ENCODE peak calls at places on chromosomes 13 and 19, in four cellular contexts. B is brain microvascular endothelial cell; R is activated CD4-positive, CD25-positive, alpha-beta regulatory T cell; G is mesendoderm. J is an unnamed sample.

GRCh38 chr13:33227927-33228644 is 57.5 kb downstream of the STARD13 start:
- DNase-seq in G (no peak), B (no peak), R (no peak), J (no peak)

GRCh38 chr13:106348032-106348431 is 187.4 kb downstream of the EFNB2 start:
- DNase-seq in B (peak; percentile 68), R (no peak), G (peak; percentile 95), J (peak; percentile 33)

GRCh38 chr13:100154835-100155463 is 66.1 kb downstream of the PCCA start:
- DNase-seq in G (no peak), R (no peak), B (no peak), J (no peak)

GRCh38 chr13:57632276-57633140 is 964 bp downstream of the PCDH17 start:
- DNase-seq in G (peak; percentile 72), B (no peak), R (no peak), J (no peak)

GRCh38 chr19:5046339-5047039 is 77.6 kb downstream of the KDM4B start:
- DNase-seq in B (peak; percentile 63), G (no peak), R (no peak), J (no peak)

GRCh38 chr19:10173527-10173926 is 21.2 kb downstream of the DNMT1 start:
- DNase-seq in G (no peak), R (no peak), B (peak; percentile 26), J (peak; percentile 55)

GRCh38 chr13:110425444-110425780 is 118.3 kb downstream of the COL4A2 start:
- DNase-seq in G (no peak), B (peak; percentile 91), R (no peak), J (no peak)

GRCh38 chr19:45630463-45630862 is 8.7 kb downstream of the EML2 start:
- DNase-seq in B (peak; percentile 83), G (peak; percentile 92), R (no peak), J (peak; percentile 67)

GRCh38 chr13:76852991-76853390 is 33.2 kb downstream of the KCTD12 start:
- DNase-seq in B (peak; percentile 14), G (no peak), R (no peak), J (peak; percentile 35)

GRCh38 chr19:14363203-14364097 is 17.8 kb upstream of the ADGRE5 start:
- DNase-seq in G (peak; percentile 91), R (peak; percentile 32), B (peak; percentile 76), J (no peak)

GRCh38 chr19:55667958-55668357 is 7.1 kb upstream of the EPN1 start:
- DNase-seq in R (no peak), G (no peak), B (no peak), J (peak; percentile 43)

GRCh38 chr19:17337675-17338439 is 504 bp downstream of the GTPBP3 start:
- DNase-seq in G (no peak), R (no peak), B (no peak), J (peak; percentile 25)

J was measured in trophoblast cell.